ENCODE peak calls at places on chromosomes 6 and 20, in ten cellular contexts. T is iPS DF 6.9; A is lower lobe of right lung; I is CD8-positive, alpha-beta T cell; N is uterus; W is H1; Q is effector memory CD4-positive, alpha-beta T cell; S is transverse colon; P is prostate gland; H is cardiac muscle cell. E is an unnamed sample.
A peak's percentile ranks its signal among the peaks of the same experiment; 100 is the strongest.

GRCh38 chr6:152273638-152274037 is 363.5 kb downstream of the SYNE1 start:
- DNase-seq in T (no peak), S (no peak), W (no peak), A (no peak), H (no peak), Q (no peak), N (no peak), P (no peak), I (no peak), E (no peak)

GRCh38 chr20:63051911-63052310 is 45.1 kb upstream of the BHLHE23 start:
- DNase-seq in S (no peak), I (no peak), N (no peak), T (no peak), H (no peak), A (peak; percentile 28), Q (no peak), W (no peak), P (no peak), E (no peak)

GRCh38 chr6:136608991-136609390 is 58.8 kb upstream of the MAP7 start:
- DNase-seq in H (no peak), P (no peak), A (no peak), S (no peak), Q (no peak), T (no peak), N (no peak), I (no peak), W (no peak), E (no peak)

GRCh38 chr20:44648579-44648978 is 2.9 kb downstream of the ADA start:
- DNase-seq in H (peak; percentile 26), W (no peak), A (no peak), Q (no peak), N (no peak), P (no peak), T (no peak), I (no peak), S (no peak), E (no peak)

GRCh38 chr6:133916650-133917151 is 27.8 kb downstream of the TCF21 start:
- DNase-seq in W (peak; percentile 96), N (peak; percentile 93), I (peak; percentile 76), S (peak; percentile 90), H (peak; percentile 91), Q (peak; percentile 23), T (peak; percentile 99), P (peak; percentile 80), A (peak; percentile 87), E (peak; percentile 93)

GRCh38 chr20:37651932-37652331 is 41.9 kb upstream of the CTNNBL1 start:
- DNase-seq in I (no peak), Q (no peak), S (peak; percentile 31), T (peak; percentile 25), W (peak; percentile 34), P (peak; percentile 21), N (no peak), H (peak; percentile 45), A (peak; percentile 62), E (no peak)

GRCh38 chr20:63074631-63075030 is 67.9 kb upstream of the BHLHE23 start:
- DNase-seq in A (no peak), T (no peak), H (no peak), W (no peak), I (no peak), S (no peak), N (no peak), Q (no peak), P (no peak), E (peak; percentile 25)

GRCh38 chr6:41917528-41917927 is 3.4 kb downstream of the MED20 start:
- DNase-seq in W (no peak), H (no peak), Q (no peak), P (no peak), I (no peak), A (no peak), T (no peak), N (no peak), S (no peak), E (no peak)

GRCh38 chr6:119308048-119308570 is 41.5 kb downstream of the MAN1A1 start:
- DNase-seq in N (no peak), H (no peak), S (no peak), W (no peak), A (no peak), I (no peak), T (no peak), P (no peak), Q (no peak), E (no peak)

GRCh38 chr20:47111576-47111975 is 216.9 kb downstream of the EYA2 start:
- DNase-seq in S (no peak), Q (no peak), W (no peak), T (no peak), I (no peak), N (no peak), H (no peak), P (no peak), A (no peak), E (no peak)

GRCh38 chr6:40893021-40893420 is 146.0 kb downstream of the UNC5CL start:
- DNase-seq in T (no peak), N (no peak), I (no peak), W (no peak), Q (no peak), A (no peak), P (no peak), H (no peak), S (no peak), E (peak; percentile 61)

GRCh38 chr6:156250593-156250992 is 526.6 kb upstream of the ARID1B start:
- DNase-seq in Q (no peak), S (no peak), A (no peak), H (no peak), P (no peak), N (no peak), W (no peak), T (no peak), I (no peak), E (no peak)

GRCh38 chr6:37965964-37966676 is 146.6 kb downstream of the ZFAND3 start:
- DNase-seq in P (no peak), N (no peak), Q (no peak), S (no peak), I (no peak), A (no peak), H (no peak), T (no peak), W (no peak), E (no peak)

GRCh38 chr20:22370137-22370536 is 214.2 kb downstream of the FOXA2 start:
- DNase-seq in P (no peak), H (no peak), Q (no peak), S (no peak), I (no peak), N (no peak), W (no peak), T (no peak), A (no peak), E (no peak)

GRCh38 chr6:157276134-157276532 is 47.2 kb downstream of the TMEM242 start:
- DNase-seq in P (no peak), S (no peak), Q (no peak), H (no peak), W (no peak), I (no peak), T (no peak), N (no peak), A (no peak), E (no peak)

DNA sequence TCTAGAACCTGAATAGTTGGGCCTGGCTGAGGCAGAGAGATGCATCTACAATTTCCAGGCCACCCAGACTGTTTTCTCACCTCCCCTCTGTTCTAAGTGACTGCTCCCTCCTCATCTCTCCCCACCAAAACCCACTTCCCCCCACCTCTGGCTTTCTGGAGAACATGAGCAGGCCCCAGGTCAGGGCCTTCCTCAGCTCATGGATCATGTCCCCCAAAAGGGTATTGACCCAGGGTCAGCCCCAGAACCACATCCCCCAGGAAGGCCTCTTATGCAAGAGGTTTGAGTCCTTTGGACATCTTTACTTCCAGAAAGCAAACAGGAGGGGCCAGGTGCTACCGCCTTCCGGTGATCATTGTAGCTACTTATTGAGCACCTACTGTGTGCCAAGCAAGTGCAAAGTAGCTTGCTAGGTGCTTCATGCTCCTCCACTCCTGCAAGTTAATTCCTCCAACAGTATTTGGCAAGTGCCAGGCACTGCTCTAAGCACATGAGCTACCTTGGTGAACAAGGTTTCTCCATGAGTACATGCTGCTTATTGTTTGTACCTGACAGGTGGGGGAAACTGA is 2.4 kb downstream of the CPNE5 start:
- DNase-seq in A (no peak), H (no peak), T (no peak), Q (no peak), N (no peak), S (no peak), I (no peak), P (no peak), W (no peak), E (no peak)
- H3K4me1 ChIP-seq in A (peaks cover 25% of the 10 kb centered on the region), H (peaks cover 29% of the 10 kb centered on the region), T (peaks cover 2% of the 10 kb centered on the region), Q (peaks cover 17% of the 10 kb centered on the region), N (peaks cover 8% of the 10 kb centered on the region), S (peaks cover 19% of the 10 kb centered on the region), I (peaks cover 13% of the 10 kb centered on the region), P (peaks cover 9% of the 10 kb centered on the region), W (no peaks in the 10 kb centered on the region), E (peaks cover 42% of the 10 kb centered on the region)

GRCh38 chr6:43793875-43794242 is 23.8 kb downstream of the VEGFA start:
- DNase-seq in H (peak; percentile 75), Q (no peak), S (no peak), W (no peak), P (no peak), T (no peak), A (no peak), N (no peak), I (no peak), E (no peak)
- H3K4me1 ChIP-seq in H (peaks cover 48% of the 10 kb centered on the region), Q (no peaks in the 10 kb centered on the region), S (peaks cover 7% of the 10 kb centered on the region), W (no peaks in the 10 kb centered on the region), P (no peaks in the 10 kb centered on the region), T (no peaks in the 10 kb centered on the region), A (peaks cover 8% of the 10 kb centered on the region), N (no peaks in the 10 kb centered on the region), I (no peaks in the 10 kb centered on the region), E (peaks cover 6% of the 10 kb centered on the region)

GRCh38 chr6:13272131-13273046 is 55.9 kb downstream of the TBC1D7 start:
- DNase-seq in T (no peak), A (peak; percentile 85), I (no peak), Q (no peak), P (no peak), W (no peak), S (peak; percentile 69), N (no peak), H (no peak), E (no peak)
- H3K4me1 ChIP-seq in T (peaks cover 1% of the 10 kb centered on the region), A (peaks cover 9% of the 10 kb centered on the region), I (peaks cover 13% of the 10 kb centered on the region), Q (peaks cover 9% of the 10 kb centered on the region), P (no peaks in the 10 kb centered on the region), W (peaks cover 6% of the 10 kb centered on the region), S (no peaks in the 10 kb centered on the region), N (no peaks in the 10 kb centered on the region), H (peaks cover 15% of the 10 kb centered on the region), E (peaks cover 7% of the 10 kb centered on the region)

GRCh38 chr6:117448011-117448410 is 22.3 kb upstream of the ROS1 start:
- DNase-seq in N (no peak), Q (no peak), S (no peak), H (no peak), T (no peak), I (no peak), P (no peak), W (no peak), A (no peak), E (no peak)

GRCh38 chr6:117448732-117449131 is 23.0 kb upstream of the ROS1 start:
- DNase-seq in Q (no peak), S (no peak), W (no peak), T (no peak), H (no peak), N (no peak), P (no peak), I (no peak), A (no peak), E (no peak)

GRCh38 chr6:117444600-117444999 is 18.9 kb upstream of the ROS1 start:
- DNase-seq in N (no peak), I (no peak), S (no peak), W (no peak), A (no peak), H (no peak), Q (no peak), T (no peak), P (no peak), E (no peak)

GRCh38 chr6:117449549-117450439 is 24.1 kb upstream of the ROS1 start:
- DNase-seq in Q (peak; percentile 8), A (no peak), S (peak; percentile 58), H (peak; percentile 80), W (no peak), I (peak; percentile 69), P (peak; percentile 31), N (peak; percentile 53), T (peak; percentile 50), E (peak; percentile 65)

GRCh38 chr6:117446851-117447250 is 21.1 kb upstream of the ROS1 start:
- DNase-seq in I (no peak), Q (no peak), S (no peak), P (no peak), A (no peak), H (no peak), W (no peak), T (no peak), N (no peak), E (no peak)
- H3K4me1 ChIP-seq in I (no peaks in the 10 kb centered on the region), Q (no peaks in the 10 kb centered on the region), S (peaks cover 8% of the 10 kb centered on the region), P (no peaks in the 10 kb centered on the region), A (peaks cover 27% of the 10 kb centered on the region), H (no peaks in the 10 kb centered on the region), W (no peaks in the 10 kb centered on the region), T (no peaks in the 10 kb centered on the region), N (no peaks in the 10 kb centered on the region), E (peaks cover 6% of the 10 kb centered on the region)